ENCODE peak calls at places on chromosomes 2 and 18, in four cellular contexts. T is B cell, S is mucosa of descending colon, H is omental fat pad. Q is an unnamed sample.

GRCh38 chr2:239878686-239879085 is 146.5 kb downstream of the NDUFA10 start:
- DNase-seq in S (no peak), T (no peak), H (no peak), Q (no peak)

GRCh38 chr18:9366126-9366714 is 31.6 kb downstream of the TWSG1 start:
- DNase-seq in S (no peak), T (no peak), H (no peak), Q (no peak)

GRCh38 chr2:215530191-215530968 is 94.5 kb upstream of the FN1 start:
- DNase-seq in S (no peak), H (no peak), T (no peak), Q (no peak)

GRCh38 chr2:147416099-147416498 is 428.7 kb upstream of the ACVR2A start:
- DNase-seq in S (no peak), T (no peak), H (no peak), Q (no peak)

GRCh38 chr18:2985628-2986027 is 27.3 kb downstream of the LPIN2 start:
- DNase-seq in S (no peak), T (no peak), H (no peak), Q (peak)

GRCh38 chr2:129428086-129428660 is 551.3 kb upstream of the RAB6C start:
- DNase-seq in H (no peak), S (no peak), T (no peak), Q (no peak)

GRCh38 chr2:122706757-122707223 is 951.3 kb downstream of the TSN start:
- DNase-seq in H (no peak), T (no peak), S (no peak), Q (no peak)

GRCh38 chr2:121161272-121161671 is 123.7 kb downstream of the TFCP2L1 start:
- DNase-seq in T (no peak), S (no peak), H (no peak), Q (no peak)

GRCh38 chr2:173090973-173091660 is 15.5 kb downstream of the MAP3K20 start:
- DNase-seq in H (no peak), T (no peak), S (no peak), Q (no peak)
- TF ChIP-seq CTCF in H (no peak), T (no peak), S (no peak), Q (no peak)

GRCh38 chr18:77737412-77737811 is 487.8 kb downstream of the GALR1 start:
- DNase-seq in H (no peak), T (no peak), S (no peak), Q (no peak)

GRCh38 chr18:77736817-77737216 is 487.2 kb downstream of the GALR1 start:
- DNase-seq in S (no peak), T (no peak), H (no peak), Q (no peak)

DNA sequence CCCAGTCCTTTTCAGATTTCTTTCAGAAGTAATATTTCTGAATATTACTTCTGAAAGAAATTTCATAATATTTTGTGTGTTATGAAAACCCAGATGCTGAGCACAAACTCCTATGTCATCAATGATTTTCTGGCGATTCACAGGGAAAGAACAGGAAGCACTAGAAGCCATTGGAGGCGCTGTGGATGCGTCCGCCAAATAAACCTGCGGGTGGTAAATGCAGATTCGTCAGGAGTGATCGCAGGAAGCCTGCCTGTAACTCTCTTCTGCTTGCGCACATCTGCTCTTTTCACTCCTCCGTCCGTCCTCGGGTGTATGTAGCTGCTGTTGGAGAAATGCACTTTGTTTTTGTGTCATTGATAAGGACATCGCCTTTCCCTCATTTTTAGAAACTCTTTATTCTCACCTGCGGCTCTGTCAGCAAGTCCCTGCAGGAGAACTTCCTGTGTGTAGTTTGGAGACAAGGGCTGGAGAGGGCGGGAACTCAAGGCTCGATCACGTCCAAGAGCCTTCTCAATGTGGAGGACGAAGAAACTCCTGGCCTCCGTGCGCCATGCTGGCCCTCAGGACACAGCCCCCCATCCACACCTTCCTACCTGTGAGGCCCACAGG is 483.8 kb downstream of the GALR1 start:
- DNase-seq in H (no peak), T (no peak), S (no peak), Q (no peak)
- TF ChIP-seq CTCF in H (no peak), T (no peak), S (no peak), Q (no peak)

GRCh38 chr2:70966681-70967080 is 11.7 kb upstream of the ANKRD53 start:
- DNase-seq in S (no peak), T (peak), H (no peak), Q (no peak)
- TF ChIP-seq CTCF in S (no peak), T (no peak), H (no peak), Q (no peak)

GRCh38 chr2:180360283-180360618 is 353.2 kb upstream of the CWC22 start:
- DNase-seq in S (no peak), T (no peak), H (no peak), Q (no peak)

GRCh38 chr2:180356676-180357075 is 349.6 kb upstream of the CWC22 start:
- DNase-seq in S (no peak), T (no peak), H (no peak), Q (no peak)

GRCh38 chr2:180352620-180353019 is 345.5 kb upstream of the CWC22 start:
- DNase-seq in T (no peak), H (no peak), S (no peak), Q (no peak)

GRCh38 chr2:180359522-180360282 is 352.6 kb upstream of the CWC22 start:
- DNase-seq in H (no peak), T (peak), S (peak), Q (no peak)

GRCh38 chr2:180358458-180358857 is 351.4 kb upstream of the CWC22 start:
- DNase-seq in S (no peak), T (no peak), H (no peak), Q (no peak)
- TF ChIP-seq CTCF in S (no peak), T (no peak), H (no peak), Q (no peak)

Q was measured in GM20000.